ENCODE peak calls at places on chromosomes 2 and 18, in five cellular contexts. R is H9, G is H1, I is mesenchymal stem cell, X is trophoblast cell. Y is an unnamed sample.

GRCh38 chr18:35861367-35862114 is 110.9 kb upstream of the RMP24 start:
- DNase-seq in I (no peak), X (no peak), G (no peak), R (no peak), Y (no peak)

GRCh38 chr2:74249406-74250122 is 51.1 kb downstream of the MTHFD2 start:
- DNase-seq in R (no peak), I (no peak), G (no peak), X (no peak), Y (no peak)

GRCh38 chr2:51018145-51018544 is 13.8 kb downstream of the NRXN1 start:
- DNase-seq in I (no peak), R (no peak), X (no peak), G (no peak), Y (no peak)

GRCh38 chr2:2896011-2896410 is 481.6 kb downstream of the EIPR1 start:
- DNase-seq in G (no peak), R (no peak), X (no peak), I (no peak), Y (no peak)

GRCh38 chr2:71897145-71897495 is 250.5 kb downstream of the CYP26B1 start:
- DNase-seq in G (no peak), X (no peak), I (no peak), R (no peak), Y (no peak)

GRCh38 chr18:35010983-35011382 is 30.2 kb upstream of the MAPRE2 start:
- DNase-seq in I (no peak), X (no peak), R (no peak), G (no peak), Y (no peak)

GRCh38 chr2:152347076-152347475 is 12.1 kb downstream of the FMNL2 start:
- DNase-seq in I (peak; percentile 71), G (no peak), X (no peak), R (no peak), Y (no peak)

GRCh38 chr2:14148186-14148585 is 484.3 kb upstream of the LRATD1 start:
- DNase-seq in G (no peak), I (no peak), R (no peak), X (no peak), Y (no peak)

GRCh38 chr2:207115715-207116364 is 49.9 kb downstream of the KLF7 start:
- DNase-seq in R (no peak), I (peak; percentile 55), X (no peak), G (no peak), Y (no peak)
- H3K18ac ChIP-seq in R (no peak overlapping the region), I (no peak overlapping the region), X (no peak overlapping the region), G (no peak overlapping the region), Y (no peak overlapping the region)

GRCh38 chr2:39524061-39524460 is 87.0 kb upstream of the MAP4K3 start:
- DNase-seq in R (no peak), X (no peak), G (no peak), I (no peak), Y (no peak)

GRCh38 chr2:39524756-39525635 is 87.9 kb upstream of the MAP4K3 start:
- DNase-seq in I (no peak), G (no peak), X (no peak), R (no peak), Y (no peak)

GRCh38 chr2:39522518-39522877 is 85.4 kb upstream of the MAP4K3 start:
- DNase-seq in G (no peak), X (no peak), R (no peak), I (no peak), Y (no peak)

GRCh38 chr2:39521876-39522517 is 84.9 kb upstream of the MAP4K3 start:
- DNase-seq in G (no peak), I (no peak), X (no peak), R (no peak), Y (no peak)

DNA sequence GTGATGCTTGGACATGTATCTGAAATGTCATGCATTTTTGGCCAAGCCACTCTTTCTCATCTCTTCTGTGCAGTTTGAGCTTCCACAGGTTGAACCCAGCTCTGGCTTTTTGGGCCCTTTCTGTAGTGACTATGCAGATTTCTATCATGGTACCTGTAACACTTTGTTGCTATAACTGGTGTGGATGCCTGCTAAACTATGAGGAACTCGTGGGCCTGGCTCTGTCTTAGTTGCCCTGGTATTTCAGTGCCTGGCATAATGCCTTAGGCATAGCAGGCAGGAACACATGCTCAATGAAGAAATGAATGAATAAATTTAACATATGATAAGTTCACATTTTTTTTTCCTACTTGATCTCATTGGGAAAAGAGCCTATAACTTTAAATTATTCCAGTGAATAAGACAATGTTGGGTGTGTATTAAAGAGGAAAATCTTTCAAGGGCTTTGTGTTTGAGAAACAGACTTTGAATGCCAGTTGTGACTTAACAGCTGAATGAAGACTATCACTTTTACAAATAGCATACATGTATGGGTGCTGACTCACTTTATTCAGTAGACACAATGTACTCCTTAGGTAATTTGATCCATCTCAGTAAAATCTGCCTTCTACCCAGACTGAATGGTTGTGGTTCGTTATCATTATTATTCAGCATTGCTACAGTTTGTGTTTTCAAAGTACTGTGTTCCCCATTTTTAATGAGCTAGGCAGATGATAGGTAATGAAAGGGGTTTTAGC is 86.4 kb upstream of the MAP4K3 start:
- DNase-seq in I (peak; percentile 80), X (peak; percentile 72), G (no peak), R (no peak), Y (no peak)
- H3K27ac ChIP-seq in I (peak overlapping the region; percentile 90), X (no peak overlapping the region), G (no peak overlapping the region), R (no peak overlapping the region), Y (no peak overlapping the region)

DNA sequence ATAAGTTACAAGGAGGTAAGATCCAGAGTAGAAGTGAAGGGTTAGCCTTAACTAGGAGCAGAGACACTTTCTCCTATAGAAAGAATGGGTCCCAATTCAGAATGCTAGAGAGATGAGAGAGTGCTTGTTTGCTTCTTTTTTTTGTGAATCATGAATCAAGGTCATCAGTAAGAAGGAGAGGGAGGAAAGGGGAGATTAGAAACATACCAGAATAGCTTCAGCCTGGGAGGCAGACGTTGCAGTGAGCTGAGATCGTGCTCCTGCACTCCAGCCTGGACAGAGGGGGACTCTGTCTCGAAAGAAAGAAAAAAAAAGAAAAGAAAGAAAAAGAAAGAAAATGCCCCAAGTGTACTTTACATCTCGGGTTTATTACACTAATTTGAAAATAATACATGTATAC is 55.8 kb upstream of the SLC35F5 start:
- DNase-seq in X (no peak), I (no peak), R (no peak), G (no peak), Y (no peak)
- H2BK12ac ChIP-seq in X (no peak overlapping the region), I (no peak overlapping the region), R (no peak overlapping the region), G (no peak overlapping the region), Y (no peak overlapping the region)

DNA sequence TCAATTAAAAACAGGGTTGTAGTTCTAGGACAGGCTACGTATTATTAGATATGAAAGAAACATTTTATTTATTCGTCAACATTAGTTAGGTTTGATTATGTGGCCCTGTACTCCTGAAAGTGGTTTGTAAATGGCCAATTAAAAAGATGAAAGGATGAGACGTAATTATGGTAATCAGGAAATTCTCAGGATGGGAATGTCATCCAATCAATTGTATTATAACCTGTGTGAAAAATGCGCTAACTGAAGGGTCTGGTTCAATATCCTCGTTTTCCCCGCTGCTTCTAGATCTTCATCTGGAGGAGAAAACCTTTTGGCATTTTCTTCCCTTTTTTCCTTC is 5.6 kb upstream of the C18orf32 start:
- DNase-seq in G (no peak), X (no peak), R (no peak), I (no peak), Y (no peak)
- H3K18ac ChIP-seq in G (no peak overlapping the region), X (no peak overlapping the region), R (no peak overlapping the region), I (no peak overlapping the region), Y (no peak overlapping the region)

GRCh38 chr2:231198291-231199173 is at the start of gene ARMC9:
- DNase-seq in R (peak; percentile 88), X (peak; percentile 76), I (peak; percentile 77), G (no peak), Y (peak; percentile 77)

GRCh38 chr2:231201475-231201814 is 3.0 kb downstream of the ARMC9 start:
- DNase-seq in R (no peak), X (no peak), I (no peak), G (no peak), Y (no peak)

GRCh38 chr2:231200805-231201474 is 2.5 kb downstream of the ARMC9 start:
- DNase-seq in I (peak; percentile 81), R (no peak), X (peak; percentile 81), G (no peak), Y (no peak)

GRCh38 chr2:231197741-231198290 is 615 bp upstream of the ARMC9 start:
- DNase-seq in I (no peak), X (no peak), R (no peak), G (no peak), Y (no peak)

GRCh38 chr2:231199219-231199618 is 788 bp downstream of the ARMC9 start:
- DNase-seq in I (peak; percentile 60), R (no peak), G (no peak), X (no peak), Y (no peak)
- H3K27ac ChIP-seq in I (peak overlapping the region; percentile 91), R (no peak overlapping the region), G (no peak overlapping the region), X (no peak overlapping the region), Y (no peak overlapping the region)

GRCh38 chr2:10385501-10385900 is 62.6 kb downstream of the ODC1 start:
- DNase-seq in X (no peak), R (no peak), G (no peak), I (no peak), Y (no peak)
- H2BK12ac ChIP-seq in X (no peak overlapping the region), R (no peak overlapping the region), G (no peak overlapping the region), I (peak overlapping the region; percentile 88), Y (no peak overlapping the region)

GRCh38 chr2:46690825-46691224 is 211.5 kb downstream of the TMEM247 start:
- DNase-seq in R (no peak), G (no peak), I (peak; percentile 96), X (peak; percentile 76), Y (no peak)
- H3K18ac ChIP-seq in R (no peak overlapping the region), G (no peak overlapping the region), I (no peak overlapping the region), X (no peak overlapping the region), Y (no peak overlapping the region)

GRCh38 chr2:177254433-177255226 is 9.9 kb downstream of the NFE2L2 start:
- DNase-seq in X (peak; percentile 61), G (peak; percentile 39), I (peak; percentile 60), R (peak; percentile 80), Y (peak; percentile 39)

GRCh38 chr2:177253704-177254103 is 10.8 kb downstream of the NFE2L2 start:
- DNase-seq in G (no peak), R (no peak), I (no peak), X (no peak), Y (no peak)

GRCh38 chr2:177255227-177255601 is 9.3 kb downstream of the NFE2L2 start:
- DNase-seq in G (no peak), R (no peak), I (no peak), X (peak; percentile 57), Y (no peak)

GRCh38 chr2:177251165-177251542 is 13.4 kb downstream of the NFE2L2 start:
- DNase-seq in I (no peak), G (no peak), R (no peak), X (no peak), Y (no peak)

GRCh38 chr2:177252808-177253531 is 11.6 kb downstream of the NFE2L2 start:
- DNase-seq in X (no peak), R (no peak), I (peak; percentile 28), G (no peak), Y (no peak)
- H3K27ac ChIP-seq in X (no peak overlapping the region), R (no peak overlapping the region), I (no peak overlapping the region), G (no peak overlapping the region), Y (no peak overlapping the region)

Y was measured in neuronal stem cell.